ENCODE peak calls at places on chromosomes 5 and 9, in five cellular contexts. D is left ventricle myocardium inferior, K is lower lobe of right lung, L is hepatocyte, X is transverse colon. S is an unnamed sample.

GRCh38 chr5:171420429-171421231 is 1.2 kb downstream of the FGF18 start:
- DNase-seq in X (peak), K (peak), L (peak), D (peak), S (peak)

GRCh38 chr9:97853056-97853843 is at the start of gene FOXE1:
- DNase-seq in X (no peak), L (no peak), K (no peak), D (no peak), S (no peak)

GRCh38 chr5:143403607-143404415 is at the start of gene NR3C1:
- DNase-seq in D (peak), K (peak), X (peak), L (peak), S (peak)

GRCh38 chr5:126707080-126707479 is 69.9 kb upstream of the LMNB1 start:
- DNase-seq in L (no peak), D (no peak), K (no peak), X (no peak), S (no peak)

GRCh38 chr9:5982352-5982751 is 33.1 kb downstream of the RANBP6 start:
- DNase-seq in X (no peak), D (no peak), K (no peak), L (no peak), S (no peak)

GRCh38 chr5:154972476-154973080 is 31.7 kb downstream of the MRPL22 start:
- DNase-seq in L (peak), X (no peak), K (no peak), D (no peak), S (no peak)

GRCh38 chr5:146291421-146292074 is 47.1 kb upstream of the POU4F3 start:
- DNase-seq in L (peak), X (no peak), K (no peak), D (no peak), S (no peak)

GRCh38 chr5:123369371-123369968 is 53.7 kb downstream of the CEP120 start:
- DNase-seq in L (peak), D (no peak), K (no peak), X (no peak), S (no peak)

GRCh38 chr9:21294325-21294724 is 10.8 kb downstream of the IFNA5 start:
- DNase-seq in X (no peak), K (no peak), L (peak), D (no peak), S (no peak)

GRCh38 chr5:16975950-16976624 is 40.0 kb upstream of the MYO10 start:
- DNase-seq in D (no peak), L (no peak), X (no peak), K (no peak), S (no peak)

GRCh38 chr5:168291961-168292782 is 727 bp downstream of the WWC1 start:
- DNase-seq in X (peak), K (no peak), L (peak), D (no peak), S (no peak)

GRCh38 chr9:129023036-129023907 is 4.9 kb downstream of the SH3GLB2 start:
- DNase-seq in L (peak), X (no peak), D (peak), K (no peak), S (no peak)

GRCh38 chr5:124289641-124290201 is 456.7 kb downstream of the ZNF608 start:
- DNase-seq in D (no peak), X (peak), L (no peak), K (peak), S (no peak)

GRCh38 chr9:98851730-98852462 is 44.4 kb downstream of the GALNT12 start:
- DNase-seq in D (no peak), X (no peak), L (no peak), K (no peak), S (no peak)

GRCh38 chr5:57194653-57195052 is 20.8 kb downstream of the GPBP1 start:
- DNase-seq in X (no peak), L (no peak), D (no peak), K (no peak), S (no peak)

GRCh38 chr5:149581931-149582768 is 852 bp downstream of the ARHGEF37 start:
- DNase-seq in D (no peak), L (no peak), X (peak), K (no peak), S (no peak)

GRCh38 chr9:108550111-108550510 is 305.7 kb downstream of the ACTL7B start:
- DNase-seq in D (no peak), X (no peak), K (no peak), L (no peak), S (no peak)

GRCh38 chr5:163712011-163712410 is 206.6 kb downstream of the MAT2B start:
- DNase-seq in L (no peak), D (no peak), X (no peak), K (no peak), S (no peak)

GRCh38 chr9:15824310-15824709 is 271.5 kb downstream of the CCDC171 start:
- DNase-seq in K (no peak), D (no peak), X (no peak), L (no peak), S (no peak)

GRCh38 chr9:19151425-19152159 is 24.3 kb upstream of the PLIN2 start:
- DNase-seq in K (no peak), D (no peak), X (no peak), L (peak), S (peak)

GRCh38 chr9:114465906-114466900 is 39.1 kb downstream of the WHRN start:
- DNase-seq in K (no peak), X (no peak), L (no peak), D (no peak), S (no peak)

GRCh38 chr5:42495908-42496307 is 72.7 kb downstream of the GHR start:
- DNase-seq in D (no peak), K (no peak), L (peak), X (no peak), S (no peak)

GRCh38 chr9:129697956-129698757 is 32.7 kb downstream of the PRRX2 start:
- DNase-seq in D (peak), X (peak), L (no peak), K (no peak), S (no peak)

GRCh38 chr5:43773032-43773830 is 170.3 kb downstream of the NNT start:
- DNase-seq in X (no peak), L (no peak), K (no peak), D (no peak), S (no peak)

GRCh38 chr5:1368236-1368635 is 23.3 kb upstream of the CLPTM1L start:
- DNase-seq in L (no peak), K (no peak), X (no peak), D (no peak), S (no peak)

GRCh38 chr9:89664010-89664409 is 59.2 kb downstream of the GADD45G start:
- DNase-seq in D (no peak), L (no peak), X (no peak), K (no peak), S (peak)

GRCh38 chr9:27059406-27059805 is 49.6 kb upstream of the TEK start:
- DNase-seq in L (no peak), K (no peak), X (no peak), D (no peak), S (no peak)

GRCh38 chr5:65262094-65262493 is 219.6 kb downstream of the ADAMTS6 start:
- DNase-seq in L (no peak), K (no peak), X (no peak), D (no peak), S (no peak)

GRCh38 chr9:127316586-127317383 is 52.2 kb downstream of the GARNL3 start:
- DNase-seq in X (no peak), K (no peak), L (no peak), D (no peak), S (no peak)

GRCh38 chr9:113715086-113715485 is 161.0 kb upstream of the ZNF618 start:
- DNase-seq in K (no peak), L (no peak), X (no peak), D (no peak), S (no peak)

GRCh38 chr5:55991768-55992486 is 2.8 kb downstream of the IL6ST start:
- DNase-seq in D (no peak), K (no peak), X (no peak), L (no peak), S (no peak)

GRCh38 chr5:7494446-7495132 is 98.7 kb downstream of the ADCY2 start:
- DNase-seq in K (no peak), L (no peak), X (no peak), D (no peak), S (no peak)

GRCh38 chr5:144230806-144231205 is 60.1 kb downstream of the KCTD16 start:
- DNase-seq in D (no peak), X (peak), L (no peak), K (no peak), S (no peak)

GRCh38 chr5:57844410-57844809 is 361.8 kb upstream of the ACTBL2 start:
- DNase-seq in K (no peak), L (no peak), X (no peak), D (peak), S (no peak)

GRCh38 chr9:81498576-81498975 is 190.8 kb downstream of the TLE1 start:
- DNase-seq in D (no peak), K (no peak), L (no peak), X (no peak), S (no peak)

GRCh38 chr9:81497096-81497495 is 192.3 kb downstream of the TLE1 start:
- DNase-seq in X (no peak), D (no peak), K (no peak), L (peak), S (no peak)

GRCh38 chr9:81499571-81499970 is 189.8 kb downstream of the TLE1 start:
- DNase-seq in X (no peak), K (no peak), D (no peak), L (no peak), S (no peak)

DNA sequence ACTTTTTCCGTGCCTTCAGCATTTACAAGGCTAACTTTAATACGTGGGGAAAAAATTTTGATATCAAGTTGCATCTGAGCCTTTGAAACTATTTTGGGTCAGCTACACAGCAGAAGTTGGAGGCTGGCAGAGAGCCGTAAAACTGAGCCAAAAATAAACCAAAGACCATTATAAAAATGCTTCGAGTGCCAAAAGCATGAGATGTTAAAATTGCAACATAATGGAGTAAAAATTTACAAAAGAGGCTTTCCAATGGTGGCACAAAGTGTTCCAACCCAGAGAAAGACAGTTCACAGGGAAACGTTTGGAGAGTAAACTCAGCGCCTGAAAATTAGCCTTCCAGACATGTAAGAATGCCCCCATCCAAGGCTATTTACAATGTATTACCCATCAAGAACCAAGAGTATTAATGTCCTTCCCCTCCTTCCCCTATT is 190.3 kb downstream of the TLE1 start:
- DNase-seq in D (no peak), K (no peak), X (no peak), L (peak), S (no peak)
- H3K27ac ChIP-seq in D (peak), K (no peak), X (peak), L (peak), S (no peak)

GRCh38 chr9:86549434-86549833 is 195.2 kb upstream of the TUT7 start:
- DNase-seq in K (no peak), L (no peak), X (no peak), D (no peak), S (no peak)

GRCh38 chr9:86547596-86547995 is 193.4 kb upstream of the TUT7 start:
- DNase-seq in L (no peak), K (no peak), D (no peak), X (no peak), S (no peak)

GRCh38 chr9:86546712-86547111 is 192.5 kb upstream of the TUT7 start:
- DNase-seq in L (no peak), K (no peak), D (no peak), X (no peak), S (no peak)

GRCh38 chr9:86549920-86550319 is 195.7 kb upstream of the TUT7 start:
- DNase-seq in L (no peak), K (no peak), D (no peak), X (no peak), S (no peak)

GRCh38 chr9:86548220-86548619 is 194.0 kb upstream of the TUT7 start:
- DNase-seq in D (no peak), K (no peak), L (no peak), X (no peak), S (no peak)
- H3K27ac ChIP-seq in D (no peak), K (no peak), L (no peak), X (no peak), S (no peak)

DNA sequence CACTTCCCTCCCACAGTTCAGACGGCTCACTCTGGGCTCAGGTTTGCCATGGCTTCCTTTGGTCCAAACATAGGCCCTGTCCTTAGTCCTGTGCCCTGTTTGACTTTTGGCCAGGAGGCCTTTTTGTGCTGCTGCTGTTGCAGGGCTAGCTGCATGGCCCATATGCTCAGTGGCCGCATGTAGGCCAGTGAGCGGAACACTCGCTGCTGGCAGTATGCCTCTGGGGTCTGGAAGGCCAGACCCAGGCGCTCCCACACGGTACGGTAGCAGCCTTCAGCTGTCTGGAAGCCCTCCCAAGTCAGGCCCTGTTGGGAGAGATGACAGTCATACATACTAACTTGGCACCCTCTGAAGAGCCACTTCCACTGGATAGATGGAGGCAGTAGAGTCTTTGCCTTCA is 4.7 kb downstream of the CREB3 start:
- DNase-seq in D (no peak), L (no peak), K (no peak), X (no peak), S (no peak)
- H3K27ac ChIP-seq in D (peak), L (no peak), K (no peak), X (no peak), S (no peak)

GRCh38 chr9:120944434-120945125 is 18.0 kb upstream of the TRAF1 start:
- DNase-seq in L (no peak), X (no peak), D (no peak), K (no peak), S (no peak)

GRCh38 chr9:120940573-120940972 is 14.0 kb upstream of the TRAF1 start:
- DNase-seq in L (no peak), X (no peak), K (no peak), D (no peak), S (no peak)

GRCh38 chr9:120941046-120941770 is 14.6 kb upstream of the TRAF1 start:
- DNase-seq in D (no peak), L (no peak), K (no peak), X (no peak), S (no peak)

GRCh38 chr9:120946259-120946658 is 19.7 kb upstream of the TRAF1 start:
- DNase-seq in X (no peak), L (no peak), D (no peak), K (no peak), S (no peak)

DNA sequence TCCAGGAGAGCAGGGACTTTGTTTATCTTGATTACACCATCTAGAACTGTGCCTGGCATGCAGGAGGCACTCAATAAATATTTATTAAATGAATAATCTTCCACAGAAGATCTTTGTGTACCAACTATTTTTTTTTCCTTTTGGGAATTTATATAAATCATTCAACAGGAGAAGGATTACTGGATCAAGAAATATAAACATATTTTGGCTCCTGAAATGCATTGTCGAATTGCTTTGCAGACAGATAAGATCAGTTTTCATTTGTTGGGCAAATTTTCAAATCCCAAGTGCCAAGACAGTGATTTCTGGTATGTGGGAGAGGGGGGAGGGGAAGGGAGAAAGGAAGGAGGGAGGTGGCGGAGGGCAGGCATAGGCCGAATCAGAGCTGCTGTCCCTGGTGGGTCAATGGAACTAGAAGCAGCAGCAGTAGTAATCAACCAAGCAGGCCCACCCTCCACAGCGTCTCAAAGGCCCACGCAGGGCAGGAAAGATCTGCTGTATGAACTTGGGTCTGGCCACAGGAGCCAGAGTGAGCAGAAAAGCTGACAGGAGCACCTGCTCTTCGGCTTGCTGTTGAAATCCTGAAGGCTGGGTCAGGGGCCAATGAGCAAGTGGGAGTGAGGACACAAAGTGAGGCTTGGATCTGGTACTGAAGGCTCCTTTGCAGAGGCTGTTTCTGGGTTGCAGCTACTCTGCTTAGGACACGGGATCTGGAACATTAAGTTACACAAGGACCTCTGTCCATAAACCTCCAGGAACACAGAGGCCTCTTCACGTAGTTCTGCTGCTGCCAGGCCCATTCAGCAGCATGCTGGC is 15.8 kb upstream of the TRAF1 start:
- DNase-seq in D (no peak), X (no peak), K (no peak), L (no peak), S (no peak)
- H3K27ac ChIP-seq in D (peak), X (peak), K (peak), L (peak), S (peak)

GRCh38 chr9:91421022-91421765 is 2.4 kb downstream of the NFIL3 start:
- DNase-seq in L (peak), D (peak), K (peak), X (peak), S (no peak)
- H3K27ac ChIP-seq in L (peak), D (peak), K (peak), X (peak), S (peak)

GRCh38 chr5:10627185-10628115 is 63.6 kb downstream of the ANKRD33B start:
- DNase-seq in K (peak), L (peak), D (peak), X (peak), S (peak)
- H3K27ac ChIP-seq in K (peak), L (peak), D (peak), X (peak), S (peak)

GRCh38 chr9:117737721-117738226 is 33.6 kb downstream of the TLR4 start:
- DNase-seq in X (no peak), L (no peak), K (no peak), D (no peak), S (no peak)
- H3K27ac ChIP-seq in X (no peak), L (no peak), K (no peak), D (no peak), S (no peak)

GRCh38 chr9:35730486-35730854 is 1.5 kb downstream of the TLN1 start:
- DNase-seq in D (no peak), K (no peak), L (no peak), X (no peak), S (no peak)
- H3K27ac ChIP-seq in D (peak), K (peak), L (peak), X (peak), S (peak)

DNA sequence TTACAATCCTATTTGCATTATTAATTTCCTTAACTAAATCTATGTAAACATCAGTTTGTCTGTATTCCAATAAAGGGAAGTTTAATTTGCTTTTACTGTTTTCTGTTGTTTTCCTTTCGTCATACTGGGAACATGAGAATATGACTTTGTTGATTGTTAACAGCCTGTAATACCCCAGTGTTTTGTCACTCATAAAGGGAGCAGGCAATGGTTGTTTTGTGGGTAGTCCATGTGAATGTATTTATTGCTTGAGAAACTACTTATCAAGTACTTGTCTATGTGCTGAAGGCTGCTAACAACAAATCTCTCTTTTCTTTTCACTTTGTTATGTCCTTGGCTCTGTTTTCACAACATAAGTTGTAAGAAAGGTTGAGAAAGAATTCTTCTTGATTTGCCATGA is 1070.2 kb upstream of the ACO1 start:
- DNase-seq in L (no peak), K (no peak), X (no peak), D (no peak), S (no peak)
- H3K27ac ChIP-seq in L (no peak), K (no peak), X (no peak), D (no peak), S (no peak)

GRCh38 chr5:14155730-14156129 is 12.6 kb downstream of the TRIO start:
- DNase-seq in L (no peak), X (no peak), D (no peak), K (no peak), S (no peak)
- H3K27ac ChIP-seq in L (no peak), X (peak), D (no peak), K (no peak), S (peak)

S was measured in Peyer's patch.